ENCODE peak calls at places on chromosomes 3 and 15, in five cellular contexts. D is CD8-positive, alpha-beta memory T cell; M is HCEC 1CT; O is brain pericyte; E is NCI-H1417 treated with DMSO at 0.1 percent for 48 hours. X is an unnamed sample.

GRCh38 chr3:71616571-71617021 is 33.1 kb upstream of the FOXP1 start:
- DNase-seq in D (no peak), M (no peak), O (no peak), E (no peak), X (no peak)

GRCh38 chr3:151925876-151926275 is 52.4 kb downstream of the SUCNR1 start:
- DNase-seq in D (no peak), M (peak), O (no peak), E (no peak), X (no peak)

GRCh38 chr15:91678003-91678402 is 175.5 kb upstream of the SLCO3A1 start:
- DNase-seq in D (no peak), M (no peak), O (no peak), E (no peak), X (no peak)

GRCh38 chr15:69920232-69920631 is 177.5 kb downstream of the TLE3 start:
- DNase-seq in D (no peak), M (no peak), O (no peak), E (no peak), X (no peak)

GRCh38 chr3:159486580-159486979 is 502.1 kb upstream of the IL12A start:
- DNase-seq in D (no peak), M (no peak), O (no peak), E (no peak), X (no peak)

GRCh38 chr15:92166751-92167412 is 226.8 kb upstream of the ST8SIA2 start:
- DNase-seq in D (no peak), M (no peak), O (no peak), E (no peak), X (no peak)

GRCh38 chr3:160150066-160150465 is 75.2 kb upstream of the C3orf80 start:
- DNase-seq in D (no peak), M (no peak), O (no peak), E (no peak), X (no peak)

GRCh38 chr3:134378384-134378783 is 4.1 kb upstream of the AMOTL2 start:
- DNase-seq in D (no peak), M (peak), O (no peak), E (no peak), X (no peak)

X was measured in NCI-H187 treated with DMSO at 0.1 percent for 48 hours.